ENCODE peak calls at places on chromosomes 1 and 21, in four cellular contexts. One of them, this sample, is unnamed.

GRCh38 chr1:36420409-36420808 is 22.7 kb upstream of the LSM10 start:
- DNase-seq in lower lobe of right lung: no peak
- DNase-seq in psoas muscle: peak
- DNase-seq in dorsolateral prefrontal cortex: no peak
- DNase-seq in this sample: no peak

GRCh38 chr1:239879321-239880170 is 212.1 kb upstream of the FMN2 start:
- DNase-seq in lower lobe of right lung: no peak
- DNase-seq in psoas muscle: no peak
- DNase-seq in dorsolateral prefrontal cortex: no peak
- DNase-seq in this sample: no peak

GRCh38 chr1:101130673-101131072 is 105.1 kb upstream of the DPH5 start:
- DNase-seq in lower lobe of right lung: no peak
- DNase-seq in psoas muscle: no peak
- DNase-seq in dorsolateral prefrontal cortex: no peak
- DNase-seq in this sample: no peak

GRCh38 chr1:35932941-35933340 is 2.0 kb downstream of the AGO3 start:
- DNase-seq in lower lobe of right lung: no peak
- DNase-seq in psoas muscle: no peak
- DNase-seq in dorsolateral prefrontal cortex: no peak
- DNase-seq in this sample: no peak

GRCh38 chr1:182601416-182601786 is 2.8 kb downstream of the RGS16 start:
- DNase-seq in lower lobe of right lung: peak
- DNase-seq in psoas muscle: peak
- DNase-seq in dorsolateral prefrontal cortex: peak
- DNase-seq in this sample: peak

GRCh38 chr21:46504681-46505080 is 46.0 kb downstream of the DIP2A start:
- DNase-seq in lower lobe of right lung: no peak
- DNase-seq in psoas muscle: no peak
- DNase-seq in dorsolateral prefrontal cortex: no peak
- DNase-seq in this sample: no peak

GRCh38 chr1:64398937-64399336 is 71.0 kb upstream of the CACHD1 start:
- DNase-seq in lower lobe of right lung: no peak
- DNase-seq in psoas muscle: no peak
- DNase-seq in dorsolateral prefrontal cortex: no peak
- DNase-seq in this sample: no peak

GRCh38 chr1:12496154-12496961 is 121.7 kb downstream of the DHRS3 start:
- DNase-seq in lower lobe of right lung: no peak
- DNase-seq in psoas muscle: no peak
- DNase-seq in dorsolateral prefrontal cortex: no peak
- DNase-seq in this sample: no peak

GRCh38 chr1:97337250-97338030 is 583.4 kb downstream of the DPYD start:
- DNase-seq in lower lobe of right lung: no peak
- DNase-seq in psoas muscle: no peak
- DNase-seq in dorsolateral prefrontal cortex: no peak
- DNase-seq in this sample: no peak

GRCh38 chr1:20602851-20603450 is 14.1 kb downstream of the CDA start:
- DNase-seq in lower lobe of right lung: no peak
- DNase-seq in psoas muscle: no peak
- DNase-seq in dorsolateral prefrontal cortex: no peak
- DNase-seq in this sample: no peak

GRCh38 chr21:29441651-29442050 is 142.9 kb downstream of the BACH1 start:
- DNase-seq in lower lobe of right lung: no peak
- DNase-seq in psoas muscle: no peak
- DNase-seq in dorsolateral prefrontal cortex: no peak
- DNase-seq in this sample: no peak

DNA sequence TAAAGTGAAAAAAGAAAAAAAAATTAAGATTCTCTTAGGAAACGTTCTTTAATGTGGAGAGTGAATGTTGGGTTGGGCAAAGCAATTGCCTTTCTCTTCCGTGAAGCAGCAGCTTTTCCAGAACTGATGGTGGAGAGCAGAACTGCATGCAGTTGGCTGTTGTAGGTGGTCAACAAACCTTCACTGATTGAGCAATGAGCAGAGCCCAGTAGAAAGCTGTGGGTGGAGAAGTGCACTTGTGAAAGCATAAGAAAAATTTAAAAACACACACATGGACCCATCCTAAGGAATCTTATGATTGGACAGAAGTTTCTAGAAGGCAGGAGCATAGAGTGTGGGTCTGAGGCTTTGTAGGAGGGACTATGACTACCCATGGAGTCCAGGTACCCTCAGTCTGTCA is 4.5 kb downstream of the PRELP start:
- DNase-seq in lower lobe of right lung: no peak
- DNase-seq in psoas muscle: no peak
- DNase-seq in dorsolateral prefrontal cortex: no peak
- DNase-seq in this sample: no peak
- TF ChIP-seq CTCF in lower lobe of right lung: no peak
- TF ChIP-seq CTCF in psoas muscle: no peak
- TF ChIP-seq CTCF in dorsolateral prefrontal cortex: no peak
- TF ChIP-seq CTCF in this sample: no peak

GRCh38 chr1:225440380-225440957 is 12.6 kb upstream of the LBR start:
- DNase-seq in lower lobe of right lung: no peak
- DNase-seq in psoas muscle: no peak
- DNase-seq in dorsolateral prefrontal cortex: no peak
- DNase-seq in this sample: no peak

GRCh38 chr1:225435957-225436392 is 8.1 kb upstream of the LBR start:
- DNase-seq in lower lobe of right lung: no peak
- DNase-seq in psoas muscle: no peak
- DNase-seq in dorsolateral prefrontal cortex: no peak
- DNase-seq in this sample: no peak

GRCh38 chr1:225441314-225442119 is 13.7 kb upstream of the LBR start:
- DNase-seq in lower lobe of right lung: no peak
- DNase-seq in psoas muscle: no peak
- DNase-seq in dorsolateral prefrontal cortex: no peak
- DNase-seq in this sample: no peak

GRCh38 chr1:225435487-225435886 is 7.6 kb upstream of the LBR start:
- DNase-seq in lower lobe of right lung: no peak
- DNase-seq in psoas muscle: no peak
- DNase-seq in dorsolateral prefrontal cortex: no peak
- DNase-seq in this sample: no peak

DNA sequence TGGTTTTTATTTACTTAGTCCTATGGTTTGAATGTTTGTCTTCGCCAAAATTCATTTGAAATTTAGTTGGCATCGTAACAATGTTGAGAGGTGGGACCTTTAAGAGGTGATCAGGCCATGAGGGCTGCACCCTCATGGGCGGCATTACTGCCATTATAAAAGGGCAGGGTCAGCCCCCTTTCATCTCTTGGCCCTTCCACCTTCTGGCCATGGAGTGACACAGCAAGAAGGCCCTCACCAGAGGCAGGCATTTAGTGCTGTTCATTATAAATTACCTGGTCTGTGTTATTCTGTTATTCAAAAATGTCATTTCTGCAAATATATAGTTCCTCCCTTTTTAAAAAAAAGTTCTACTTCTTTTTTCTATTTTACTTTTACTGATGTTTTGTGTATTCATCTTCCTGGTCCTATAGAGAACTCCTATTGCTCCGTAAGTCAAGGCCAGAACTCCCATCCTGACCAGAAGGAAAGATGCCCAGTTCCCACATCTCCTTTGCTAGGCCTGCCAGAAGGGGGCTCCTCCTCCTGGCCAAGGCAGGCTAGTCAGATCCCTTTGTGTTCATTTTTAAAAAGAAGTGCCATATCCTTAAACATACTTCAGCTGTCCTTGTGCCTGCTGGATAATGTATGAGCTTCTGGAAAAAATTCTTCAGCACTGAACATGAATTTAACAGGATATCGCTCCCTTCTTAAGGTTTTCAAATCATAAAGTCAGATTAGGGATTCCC is 10.0 kb upstream of the LBR start:
- DNase-seq in lower lobe of right lung: no peak
- DNase-seq in psoas muscle: no peak
- DNase-seq in dorsolateral prefrontal cortex: no peak
- DNase-seq in this sample: no peak
- TF ChIP-seq CTCF in lower lobe of right lung: peak
- TF ChIP-seq CTCF in psoas muscle: peak
- TF ChIP-seq CTCF in dorsolateral prefrontal cortex: peak
- TF ChIP-seq CTCF in this sample: peak

GRCh38 chr1:43367904-43368645 is at the start of gene ELOVL1:
- DNase-seq in lower lobe of right lung: peak
- DNase-seq in psoas muscle: peak
- DNase-seq in dorsolateral prefrontal cortex: peak
- DNase-seq in this sample: peak
- TF ChIP-seq CTCF in lower lobe of right lung: no peak
- TF ChIP-seq CTCF in psoas muscle: peak
- TF ChIP-seq CTCF in dorsolateral prefrontal cortex: peak
- TF ChIP-seq CTCF in this sample: peak

GRCh38 chr21:38929137-38929536 is 123.4 kb downstream of the ETS2 start:
- DNase-seq in lower lobe of right lung: no peak
- DNase-seq in psoas muscle: no peak
- DNase-seq in dorsolateral prefrontal cortex: no peak
- DNase-seq in this sample: no peak
- TF ChIP-seq CTCF in lower lobe of right lung: no peak
- TF ChIP-seq CTCF in psoas muscle: no peak
- TF ChIP-seq CTCF in dorsolateral prefrontal cortex: no peak
- TF ChIP-seq CTCF in this sample: no peak

GRCh38 chr1:151881479-151881878 is 27.8 kb downstream of the THEM4 start:
- DNase-seq in lower lobe of right lung: no peak
- DNase-seq in psoas muscle: no peak
- DNase-seq in dorsolateral prefrontal cortex: no peak
- DNase-seq in this sample: no peak
- TF ChIP-seq CTCF in lower lobe of right lung: no peak
- TF ChIP-seq CTCF in psoas muscle: no peak
- TF ChIP-seq CTCF in dorsolateral prefrontal cortex: peak
- TF ChIP-seq CTCF in this sample: no peak

GRCh38 chr1:8702848-8703810 is 114.3 kb downstream of the RERE start:
- DNase-seq in lower lobe of right lung: peak
- DNase-seq in psoas muscle: peak
- DNase-seq in dorsolateral prefrontal cortex: peak
- DNase-seq in this sample: peak
- TF ChIP-seq CTCF in lower lobe of right lung: peak
- TF ChIP-seq CTCF in psoas muscle: peak
- TF ChIP-seq CTCF in dorsolateral prefrontal cortex: no peak
- TF ChIP-seq CTCF in this sample: peak

GRCh38 chr1:200794506-200795065 is 55.9 kb downstream of the CAMSAP2 start:
- DNase-seq in lower lobe of right lung: no peak
- DNase-seq in psoas muscle: no peak
- DNase-seq in dorsolateral prefrontal cortex: no peak
- DNase-seq in this sample: no peak

GRCh38 chr1:200793677-200794076 is 55.0 kb downstream of the CAMSAP2 start:
- DNase-seq in lower lobe of right lung: no peak
- DNase-seq in psoas muscle: no peak
- DNase-seq in dorsolateral prefrontal cortex: no peak
- DNase-seq in this sample: no peak

GRCh38 chr1:200795151-200795550 is 56.5 kb downstream of the CAMSAP2 start:
- DNase-seq in lower lobe of right lung: no peak
- DNase-seq in psoas muscle: no peak
- DNase-seq in dorsolateral prefrontal cortex: no peak
- DNase-seq in this sample: no peak
- TF ChIP-seq CTCF in lower lobe of right lung: no peak
- TF ChIP-seq CTCF in psoas muscle: no peak
- TF ChIP-seq CTCF in dorsolateral prefrontal cortex: no peak
- TF ChIP-seq CTCF in this sample: no peak